ENCODE peak calls at places on chromosome 16, in six cellular contexts. V is spleen, C is kidney epithelial cell, I is neural crest cell, D is cardiac fibroblast, S is stomach. U is an unnamed sample.

GRCh38 chr16:7513429-7513828 is 180.8 kb downstream of the RBFOX1 start:
- DNase-seq in V (no peak), C (no peak), I (no peak), D (no peak), S (no peak), U (no peak)

GRCh38 chr16:66901626-66902025 is 17.1 kb downstream of the CDH16 start:
- DNase-seq in V (peak; percentile 32), C (no peak), I (no peak), D (no peak), S (no peak), U (peak; percentile 79)

GRCh38 chr16:81259916-81260315 is 21.4 kb downstream of the BCO1 start:
- DNase-seq in V (no peak), C (no peak), I (no peak), D (no peak), S (no peak), U (no peak)

GRCh38 chr16:81487301-81487720 is 42.7 kb downstream of the CMIP start:
- DNase-seq in V (no peak), C (no peak), I (no peak), D (peak; percentile 43), S (no peak), U (no peak)

GRCh38 chr16:56013962-56014552 is 138.9 kb upstream of the CES5A start:
- DNase-seq in V (no peak), C (peak; percentile 12), I (peak; percentile 68), D (peak; percentile 5), S (no peak), U (no peak)

GRCh38 chr16:27636453-27637200 is 86.7 kb downstream of the KATNIP start:
- DNase-seq in V (no peak), C (no peak), I (no peak), D (no peak), S (no peak), U (no peak)

GRCh38 chr16:28915181-28915580 is 9.9 kb downstream of the RABEP2 start:
- DNase-seq in V (no peak), C (no peak), I (no peak), D (peak; percentile 59), S (no peak), U (no peak)

GRCh38 chr16:78240459-78241222 is 141.2 kb downstream of the WWOX start:
- DNase-seq in V (no peak), C (no peak), I (no peak), D (no peak), S (peak; percentile 65), U (no peak)

GRCh38 chr16:75702247-75702646 is 986 bp upstream of the DUXB start:
- DNase-seq in V (no peak), C (no peak), I (no peak), D (no peak), S (no peak), U (no peak)

GRCh38 chr16:72811188-72811720 is 236.7 kb downstream of the ZFHX3 start:
- DNase-seq in V (no peak), C (no peak), I (no peak), D (peak; percentile 50), S (no peak), U (no peak)

GRCh38 chr16:66976746-66977145 is 11.6 kb upstream of the CES4A start:
- DNase-seq in V (no peak), C (no peak), I (no peak), D (no peak), S (no peak), U (no peak)

GRCh38 chr16:66578596-66579531 is at the start of gene CMTM2:
- DNase-seq in V (no peak), C (no peak), I (no peak), D (peak; percentile 8), S (no peak), U (no peak)

GRCh38 chr16:19555938-19556778 is 655 bp downstream of the VPS35L start:
- DNase-seq in V (no peak), C (no peak), I (peak; percentile 49), D (peak; percentile 27), S (no peak), U (no peak)
- TF ChIP-seq CTCF in V (no peak), C (no peak), I (peak; percentile 56), D (peak; percentile 31), S (no peak), U (peak; percentile 57)

DNA sequence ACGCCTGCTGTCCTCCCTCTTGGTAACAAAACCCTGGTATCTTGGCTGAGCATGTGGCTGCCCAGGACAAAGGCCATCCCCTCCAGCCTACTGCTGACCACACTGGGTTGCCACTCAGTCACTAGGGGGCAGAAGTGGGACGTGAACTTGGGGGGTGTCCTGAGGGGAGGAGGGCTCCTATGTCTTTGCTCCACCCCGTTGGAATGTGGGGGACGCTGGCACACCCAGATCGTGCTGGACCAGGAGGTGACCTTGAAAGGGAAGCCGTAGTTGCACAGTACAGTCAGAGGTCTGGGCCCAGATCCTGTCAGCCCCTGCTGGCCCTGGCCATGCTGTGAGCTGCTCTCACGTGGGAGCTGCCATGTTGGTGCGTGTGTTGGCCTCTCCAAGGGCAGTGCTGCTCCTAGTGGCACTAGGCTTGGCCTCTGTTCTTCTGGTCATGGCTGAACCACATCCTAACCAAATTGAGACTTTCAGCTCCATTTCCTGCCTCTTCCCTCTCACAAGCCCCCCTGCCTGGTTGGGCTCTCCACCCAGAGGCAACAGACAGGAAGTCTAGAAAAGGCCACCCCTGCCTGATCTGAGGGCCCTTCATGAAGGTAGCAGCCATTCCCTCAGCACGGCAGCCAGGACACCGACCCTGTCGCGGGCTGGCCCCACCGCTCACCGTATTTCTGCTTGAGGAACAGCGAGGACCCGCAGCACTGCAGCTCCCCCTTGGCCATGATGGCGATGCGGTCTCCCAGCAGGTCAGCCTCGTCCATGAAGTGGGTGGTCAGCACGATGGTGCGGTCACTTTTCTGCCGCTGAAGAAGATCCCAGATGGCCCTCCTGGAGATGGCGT is 29.0 kb upstream of the RNPS1 start:
- DNase-seq in V (no peak), C (no peak), I (peak; percentile 18), D (peak; percentile 40), S (peak; percentile 47), U (no peak)
- TF ChIP-seq CTCF in V (peak; percentile 59), C (peak; percentile 42), I (peak; percentile 22), D (peak; percentile 61), S (no peak), U (peak; percentile 71)

DNA sequence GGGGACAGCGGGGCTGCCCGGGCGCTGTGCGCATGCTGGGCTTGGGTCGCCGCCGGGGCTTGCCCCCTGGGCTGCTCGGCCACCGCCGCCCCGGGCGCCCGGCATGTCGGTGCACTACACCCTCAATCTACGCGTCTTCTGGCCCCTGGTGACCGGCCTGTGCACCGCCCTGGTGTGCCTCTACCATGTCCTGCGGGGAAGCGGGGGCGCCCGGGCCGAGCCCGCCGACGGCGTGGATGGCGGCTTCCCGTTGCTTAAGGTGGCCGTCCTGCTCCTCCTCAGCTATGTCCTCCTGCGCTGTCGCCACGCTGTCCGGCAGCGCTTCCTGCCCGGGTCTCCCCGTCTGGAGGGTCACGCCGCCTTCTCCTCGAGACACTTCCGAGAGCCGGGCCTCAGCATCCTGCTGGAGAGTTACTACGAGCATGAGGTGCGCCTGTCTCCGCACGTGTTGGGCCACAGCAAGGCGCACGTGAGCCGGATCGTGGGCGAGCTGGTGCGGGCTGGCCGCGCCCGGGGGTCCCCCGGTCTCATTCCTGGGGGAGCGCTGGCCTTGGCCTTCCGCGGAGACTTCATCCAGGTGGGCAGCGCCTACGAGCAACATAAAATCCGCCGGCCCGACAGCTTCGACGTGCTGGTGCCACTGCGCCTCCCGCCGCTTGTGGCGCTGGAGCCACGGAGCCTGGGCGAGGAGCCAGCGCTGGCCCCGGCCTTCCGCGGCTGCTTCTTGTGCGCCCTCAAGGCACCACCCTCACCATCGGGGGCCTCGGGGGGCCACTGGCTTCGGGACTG is 789 bp downstream of the ITPRIPL2 start:
- DNase-seq in V (peak; percentile 83), C (no peak), I (peak; percentile 41), D (peak; percentile 70), S (peak; percentile 61), U (peak; percentile 93)
- TF ChIP-seq CTCF in V (peak; percentile 19), C (no peak), I (no peak), D (no peak), S (no peak), U (no peak)

DNA sequence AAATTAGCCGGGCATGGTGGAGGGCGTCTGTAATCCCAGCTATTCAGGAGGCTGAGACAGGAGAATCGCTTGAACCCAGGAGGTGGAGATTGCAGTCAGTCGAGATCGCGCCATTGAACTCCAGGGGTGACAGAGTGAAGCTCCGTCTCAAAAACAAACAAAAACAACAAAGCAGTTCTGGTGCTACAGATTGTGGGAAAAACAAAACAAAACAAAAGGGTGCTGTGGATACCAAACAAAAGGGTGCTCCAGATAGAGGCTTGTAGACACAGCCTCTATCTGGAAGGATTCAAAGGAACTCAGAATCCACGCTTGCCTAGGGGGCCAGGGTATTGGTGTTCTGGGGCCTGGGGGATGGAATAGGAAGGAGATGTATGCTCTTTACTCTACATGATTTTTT is 2.5 kb downstream of the MYLK3 start:
- DNase-seq in V (no peak), C (no peak), I (no peak), D (no peak), S (no peak), U (no peak)
- TF ChIP-seq CTCF in V (no peak), C (no peak), I (no peak), D (no peak), S (no peak), U (no peak)

DNA sequence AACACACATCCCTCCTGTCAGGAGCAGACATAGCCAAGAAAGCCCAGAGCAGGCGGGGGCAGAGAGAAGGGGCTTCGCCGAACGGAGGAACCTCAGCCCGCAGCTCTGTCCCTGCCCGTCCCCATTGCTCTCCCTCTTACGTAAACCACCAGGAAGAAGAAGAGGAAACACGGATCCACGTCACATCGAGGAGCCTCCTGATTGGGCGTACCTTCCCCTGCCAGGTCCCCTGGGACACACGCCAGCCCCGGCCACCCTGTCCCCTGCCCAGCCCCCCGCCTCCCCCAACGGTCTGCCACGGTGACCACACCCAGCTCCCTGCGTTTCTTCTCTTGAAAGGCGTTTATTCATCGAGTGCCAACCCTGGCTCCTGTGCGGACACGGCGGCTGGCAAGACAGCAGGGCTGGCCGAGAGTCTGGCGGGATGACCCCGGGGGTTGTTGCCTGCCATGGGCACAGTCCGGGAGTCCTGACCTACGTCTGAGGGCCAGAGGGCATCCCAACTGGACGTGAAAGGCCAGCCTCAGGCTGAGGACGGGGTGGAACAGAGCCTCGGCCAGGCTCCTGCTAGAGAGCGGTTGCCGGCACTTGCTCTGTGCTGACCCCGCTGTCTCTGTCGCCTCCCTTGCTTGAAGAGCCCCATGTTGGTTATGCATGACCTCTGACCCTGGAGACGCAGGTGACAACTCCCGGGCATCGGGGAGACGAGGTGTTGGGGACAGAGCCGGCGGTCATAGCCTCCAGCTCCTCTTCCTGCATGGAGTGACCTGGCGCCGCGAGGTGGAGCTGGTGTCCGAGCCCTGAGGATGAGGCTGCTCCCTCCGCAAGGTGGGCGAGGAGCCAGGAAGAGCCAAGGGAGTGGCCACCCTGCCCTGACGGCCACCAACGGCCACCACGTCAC is 40.6 kb upstream of the ACSF3 start:
- DNase-seq in V (no peak), C (no peak), I (no peak), D (no peak), S (peak; percentile 88), U (no peak)
- TF ChIP-seq CTCF in V (no peak), C (no peak), I (no peak), D (no peak), S (no peak), U (no peak)

DNA sequence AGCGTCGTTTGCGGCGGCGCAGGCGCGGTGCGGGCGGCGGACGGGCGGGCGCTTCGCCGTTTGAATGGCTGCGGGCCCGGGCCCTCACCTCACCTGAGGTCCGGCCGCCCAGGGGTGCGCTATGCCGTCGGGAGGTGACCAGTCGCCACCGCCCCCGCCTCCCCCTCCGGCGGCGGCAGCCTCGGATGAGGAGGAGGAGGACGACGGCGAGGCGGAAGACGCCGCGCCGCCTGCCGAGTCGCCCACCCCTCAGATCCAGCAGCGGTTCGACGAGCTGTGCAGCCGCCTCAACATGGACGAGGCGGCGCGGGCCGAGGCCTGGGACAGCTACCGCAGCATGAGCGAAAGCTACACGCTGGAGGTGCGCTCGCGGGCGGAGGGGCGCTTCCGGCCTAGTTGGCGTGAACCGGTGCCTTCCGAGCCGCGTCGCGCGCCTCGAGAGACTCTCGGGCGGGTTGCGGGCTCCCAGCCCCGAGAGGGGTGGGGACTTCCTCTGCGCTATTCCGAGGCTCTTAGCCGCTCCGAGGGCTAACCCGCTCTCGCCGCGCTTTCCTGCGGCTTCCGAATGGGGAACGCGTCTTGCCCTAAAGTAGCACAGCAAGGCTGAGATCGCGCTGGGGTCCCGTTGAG is at the start of gene RBL2:
- DNase-seq in V (peak; percentile 97), C (no peak), I (peak; percentile 73), D (peak; percentile 32), S (peak; percentile 87), U (peak; percentile 93)
- TF ChIP-seq CTCF in V (no peak), C (no peak), I (no peak), D (no peak), S (no peak), U (no peak)

U was measured in chondrocyte.